ENCODE peak calls at places on chromosomes 2 and 18, in eight cellular contexts. F is coronary artery, J is pancreas, O is tibial artery, X is spleen, B is uterus, L is kidney, Q is HCT116. H is an unnamed sample.

GRCh38 chr2:193845604-193846003 is 1650.9 kb upstream of the TMEFF2 start:
- DNase-seq in F (no peak), J (no peak), O (no peak), X (no peak), B (no peak), L (no peak), Q (no peak), H (no peak)

GRCh38 chr2:100588071-100588786 is 25.4 kb downstream of the PDCL3 start:
- DNase-seq in F (no peak), J (no peak), O (no peak), X (no peak), B (no peak), L (no peak), Q (no peak), H (no peak)

GRCh38 chr18:31555971-31556747 is 35.5 kb upstream of the TTR start:
- DNase-seq in F (no peak), J (no peak), O (no peak), X (no peak), B (no peak), L (no peak), Q (peak; percentile 71), H (no peak)

GRCh38 chr2:85053802-85054201 is 79.4 kb upstream of the TCF7L1 start:
- DNase-seq in F (no peak), J (no peak), O (no peak), X (no peak), B (no peak), L (no peak), Q (peak; percentile 91), H (no peak)

GRCh38 chr2:112065966-112066365 is 10.9 kb downstream of the TMEM87B start:
- DNase-seq in F (no peak), J (no peak), O (no peak), X (no peak), B (no peak), L (no peak), Q (no peak), H (no peak)

GRCh38 chr2:127612111-127612822 is 33.7 kb upstream of the GPR17 start:
- DNase-seq in F (peak; percentile 46), J (peak; percentile 33), O (peak; percentile 44), X (peak; percentile 52), B (peak; percentile 11), L (no peak), Q (no peak), H (no peak)

GRCh38 chr2:98701230-98701629 is 29.7 kb downstream of the MGAT4A start:
- DNase-seq in F (no peak), J (no peak), O (no peak), X (no peak), B (no peak), L (no peak), Q (no peak), H (no peak)

GRCh38 chr2:64192570-64193192 is 48.5 kb upstream of the PELI1 start:
- DNase-seq in F (no peak), J (no peak), O (no peak), X (no peak), B (no peak), L (no peak), Q (no peak), H (no peak)

GRCh38 chr2:175383286-175383685 is 201.8 kb upstream of the ATP5MC3 start:
- DNase-seq in F (no peak), J (no peak), O (no peak), X (no peak), B (no peak), L (no peak), Q (no peak), H (no peak)

GRCh38 chr2:30254692-30255015 is 23.3 kb downstream of the LBH start:
- DNase-seq in F (no peak), J (no peak), O (no peak), X (peak; percentile 34), B (no peak), L (no peak), Q (no peak), H (no peak)

GRCh38 chr18:74498712-74499629 is 2.8 kb downstream of the CNDP2 start:
- DNase-seq in F (no peak), J (no peak), O (peak; percentile 67), X (peak; percentile 93), B (no peak), L (peak; percentile 85), Q (no peak), H (no peak)

GRCh38 chr2:215764441-215765048 is 248.8 kb downstream of the MREG start:
- DNase-seq in F (no peak), J (no peak), O (no peak), X (no peak), B (no peak), L (no peak), Q (no peak), H (no peak)

GRCh38 chr2:55775828-55776227 is 82.2 kb upstream of the PNPT1 start:
- DNase-seq in F (no peak), J (no peak), O (no peak), X (no peak), B (no peak), L (no peak), Q (no peak), H (no peak)

GRCh38 chr2:55772309-55772980 is 78.8 kb upstream of the PNPT1 start:
- DNase-seq in F (no peak), J (no peak), O (no peak), X (no peak), B (no peak), L (no peak), Q (no peak), H (no peak)

GRCh38 chr2:55776479-55776878 is 82.8 kb upstream of the PNPT1 start:
- DNase-seq in F (no peak), J (no peak), O (no peak), X (no peak), B (no peak), L (no peak), Q (no peak), H (no peak)

GRCh38 chr2:55779459-55780421 is 86.1 kb upstream of the PNPT1 start:
- DNase-seq in F (no peak), J (no peak), O (no peak), X (no peak), B (no peak), L (no peak), Q (peak; percentile 68), H (no peak)

GRCh38 chr2:55776966-55777365 is 83.3 kb upstream of the PNPT1 start:
- DNase-seq in F (no peak), J (no peak), O (no peak), X (no peak), B (no peak), L (no peak), Q (no peak), H (no peak)
- H3K27ac ChIP-seq in F (no peak overlapping the region), J (no peak overlapping the region), O (no peak overlapping the region), X (no peak overlapping the region), B (no peak overlapping the region), L (no peak overlapping the region), Q (no peak overlapping the region), H (no peak overlapping the region)

DNA sequence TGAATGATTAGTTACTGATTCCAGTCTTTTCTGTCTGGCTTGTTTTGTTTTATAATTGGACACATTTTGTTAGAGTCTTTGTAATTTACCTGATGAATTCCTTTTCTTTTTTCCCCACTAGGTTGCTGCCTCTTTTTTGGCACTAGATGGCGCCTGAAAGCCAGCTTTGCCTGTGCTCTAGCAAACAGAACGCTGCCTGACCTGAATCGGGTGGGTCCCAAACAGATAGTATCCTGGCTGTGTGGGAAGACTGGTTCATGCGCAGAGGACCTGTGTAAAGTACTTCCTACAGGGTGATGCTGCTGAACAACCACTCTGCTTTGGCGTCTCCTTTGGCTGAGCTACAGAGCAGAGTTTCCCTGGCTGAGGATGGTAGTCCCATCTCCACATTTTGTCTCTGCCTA is 288.2 kb downstream of the IKZF2 start:
- DNase-seq in F (no peak), J (no peak), O (no peak), X (peak; percentile 48), B (no peak), L (no peak), Q (peak; percentile 47), H (no peak)
- TF ChIP-seq CTCF in F (no peak), J (no peak), O (no peak), X (peak; percentile 9), B (no peak), L (peak; percentile 6), Q (peak; percentile 91), H (peak; percentile 10)

DNA sequence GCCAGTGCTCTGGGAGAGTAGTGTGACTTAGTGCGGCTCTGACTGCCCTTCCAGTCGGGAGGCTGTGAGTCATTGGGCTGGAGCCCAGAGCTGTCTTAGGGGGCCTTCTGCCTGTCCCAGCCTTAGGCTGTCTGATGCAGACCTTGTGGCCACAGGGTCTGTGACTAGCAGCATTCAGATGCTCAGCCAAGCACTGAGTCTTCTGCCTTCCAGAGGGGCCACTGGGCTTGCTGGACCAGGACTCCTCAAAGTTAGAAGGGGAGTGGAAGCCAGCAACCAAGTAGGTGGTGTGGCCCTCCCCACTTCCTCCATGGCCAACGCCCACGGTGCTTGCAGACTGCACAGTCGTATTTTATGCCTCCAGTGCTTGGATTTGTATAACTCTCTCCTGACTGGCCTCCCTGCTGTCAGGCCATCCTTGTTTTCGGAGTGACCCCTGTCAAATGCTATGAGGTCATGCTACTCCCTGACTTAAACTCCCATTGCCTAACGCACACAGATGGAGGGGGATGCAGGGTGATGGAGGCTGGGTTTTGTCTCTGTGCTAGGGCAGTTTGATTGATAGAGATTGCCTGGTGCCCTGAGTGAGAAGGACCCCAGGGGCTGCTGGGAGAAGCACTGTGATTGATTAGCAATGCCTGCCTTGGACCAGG is 36.0 kb downstream of the GLI2 start:
- DNase-seq in F (no peak), J (no peak), O (peak; percentile 82), X (peak; percentile 66), B (peak; percentile 81), L (peak; percentile 93), Q (no peak), H (no peak)
- H3K4me3 ChIP-seq in F (no peak overlapping the region), J (no peak overlapping the region), O (no peak overlapping the region), X (no peak overlapping the region), B (no peak overlapping the region), L (no peak overlapping the region), Q (no peak overlapping the region), H (no peak overlapping the region)

GRCh38 chr2:11506611-11506969 is 27.3 kb upstream of the GREB1 start:
- DNase-seq in F (no peak), J (no peak), O (no peak), X (no peak), B (peak; percentile 42), L (no peak), Q (no peak), H (no peak)

GRCh38 chr2:11509657-11510360 is 24.0 kb upstream of the GREB1 start:
- DNase-seq in F (no peak), J (no peak), O (no peak), X (no peak), B (no peak), L (no peak), Q (no peak), H (no peak)

GRCh38 chr2:11508279-11508678 is 25.6 kb upstream of the GREB1 start:
- DNase-seq in F (no peak), J (no peak), O (no peak), X (no peak), B (no peak), L (no peak), Q (no peak), H (peak; percentile 56)

GRCh38 chr2:11505652-11506610 is 27.9 kb upstream of the GREB1 start:
- DNase-seq in F (no peak), J (no peak), O (no peak), X (no peak), B (no peak), L (no peak), Q (peak; percentile 15), H (no peak)

DNA sequence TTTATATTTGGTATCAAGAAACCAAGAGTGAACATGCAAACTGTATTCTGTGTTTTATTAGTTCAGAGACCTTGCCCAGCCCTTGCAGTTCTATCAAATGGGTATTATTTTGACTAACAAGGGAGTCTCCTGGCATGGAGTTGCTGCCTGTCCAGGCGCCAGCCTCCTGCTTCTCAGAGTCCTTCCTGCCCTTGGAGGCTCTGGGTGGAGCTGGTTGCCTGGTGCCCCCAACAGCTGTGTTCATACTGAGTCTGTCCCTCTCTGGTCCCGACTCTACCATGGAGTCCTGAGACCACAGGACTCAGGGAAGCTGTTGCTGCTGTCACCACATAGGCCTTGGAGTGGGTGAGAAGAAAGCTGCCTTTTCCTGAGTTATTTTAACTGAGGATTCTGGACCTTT is 26.3 kb upstream of the GREB1 start:
- DNase-seq in F (no peak), J (no peak), O (no peak), X (no peak), B (no peak), L (no peak), Q (no peak), H (no peak)
- H3K27ac ChIP-seq in F (no peak overlapping the region), J (no peak overlapping the region), O (no peak overlapping the region), X (no peak overlapping the region), B (peak overlapping the region; percentile 80), L (no peak overlapping the region), Q (no peak overlapping the region), H (peak overlapping the region; percentile 86)